ENCODE peak calls at places on chromosomes 2 and 18, in ten cellular contexts. M is A673; Y is CD8-positive, alpha-beta T cell; O is adrenal gland; Z is transverse colon; Q is Peyer's patch; R is NT2/D1; A is BE2C; H is heart left ventricle; G is neuronal stem cell. N is an unnamed sample.

GRCh38 chr2:27054721-27055120 is 3.3 kb downstream of the AGBL5 start:
- DNase-seq in M (no peak), Y (no peak), O (no peak), Z (no peak), Q (no peak), R (no peak), A (no peak), H (no peak), G (no peak), N (no peak)

GRCh38 chr2:113257511-113258264 is 21.0 kb downstream of the PAX8 start:
- DNase-seq in M (no peak), Y (no peak), O (no peak), Z (no peak), Q (no peak), R (no peak), A (no peak), H (no peak), G (no peak), N (no peak)

GRCh38 chr2:1238571-1239138 is 174.6 kb upstream of the TPO start:
- DNase-seq in M (no peak), Y (no peak), O (no peak), Z (no peak), Q (no peak), R (no peak), A (no peak), H (no peak), G (no peak), N (no peak)

GRCh38 chr2:147665035-147665434 is 179.8 kb upstream of the ACVR2A start:
- DNase-seq in M (no peak), Y (no peak), O (peak; percentile 13), Z (no peak), Q (no peak), R (no peak), A (no peak), H (no peak), G (no peak), N (peak; percentile 72)

GRCh38 chr2:66574701-66575624 is 140.0 kb downstream of the MEIS1 start:
- DNase-seq in M (peak; percentile 97), Y (no peak), O (peak; percentile 90), Z (peak; percentile 44), Q (no peak), R (no peak), A (peak; percentile 67), H (peak; percentile 46), G (peak; percentile 87), N (peak; percentile 66)

GRCh38 chr2:127175821-127176354 is 44.2 kb downstream of the CYP27C1 start:
- DNase-seq in M (no peak), Y (no peak), O (no peak), Z (peak; percentile 22), Q (no peak), R (no peak), A (no peak), H (no peak), G (no peak), N (no peak)

GRCh38 chr2:189276277-189276676 is 96.7 kb upstream of the COL5A2 start:
- DNase-seq in M (peak; percentile 53), Y (no peak), O (no peak), Z (no peak), Q (no peak), R (no peak), A (no peak), H (no peak), G (no peak), N (peak; percentile 87)

GRCh38 chr2:179511105-179511504 is 246.5 kb upstream of the SESTD1 start:
- DNase-seq in M (no peak), Y (no peak), O (no peak), Z (no peak), Q (no peak), R (no peak), A (no peak), H (no peak), G (no peak), N (no peak)

GRCh38 chr2:125004091-125004800 is 979.2 kb downstream of the CNTNAP5 start:
- DNase-seq in M (no peak), Y (no peak), O (no peak), Z (no peak), Q (no peak), R (no peak), A (no peak), H (no peak), G (no peak), N (peak; percentile 13)

GRCh38 chr2:158998486-158999248 is 30.2 kb downstream of the TANC1 start:
- DNase-seq in M (peak; percentile 31), Y (no peak), O (peak; percentile 83), Z (no peak), Q (no peak), R (no peak), A (no peak), H (no peak), G (no peak), N (peak; percentile 34)

GRCh38 chr2:143682643-143683042 is 553.4 kb downstream of the ARHGAP15 start:
- DNase-seq in M (no peak), Y (no peak), O (no peak), Z (no peak), Q (no peak), R (no peak), A (no peak), H (no peak), G (no peak), N (no peak)

GRCh38 chr2:120873958-120874357 is 138.3 kb downstream of the GLI2 start:
- DNase-seq in M (no peak), Y (no peak), O (no peak), Z (no peak), Q (no peak), R (no peak), A (no peak), H (peak; percentile 51), G (no peak), N (no peak)

GRCh38 chr18:50956116-50956515 is 11.7 kb upstream of the ELAC1 start:
- DNase-seq in M (no peak), Y (no peak), O (no peak), Z (no peak), Q (no peak), R (no peak), A (no peak), H (no peak), G (no peak), N (peak; percentile 8)

GRCh38 chr2:26623541-26624497 is 17.3 kb downstream of the CIB4 start:
- DNase-seq in M (no peak), Y (no peak), O (peak; percentile 86), Z (no peak), Q (no peak), R (no peak), A (peak; percentile 44), H (no peak), G (no peak), N (no peak)

DNA sequence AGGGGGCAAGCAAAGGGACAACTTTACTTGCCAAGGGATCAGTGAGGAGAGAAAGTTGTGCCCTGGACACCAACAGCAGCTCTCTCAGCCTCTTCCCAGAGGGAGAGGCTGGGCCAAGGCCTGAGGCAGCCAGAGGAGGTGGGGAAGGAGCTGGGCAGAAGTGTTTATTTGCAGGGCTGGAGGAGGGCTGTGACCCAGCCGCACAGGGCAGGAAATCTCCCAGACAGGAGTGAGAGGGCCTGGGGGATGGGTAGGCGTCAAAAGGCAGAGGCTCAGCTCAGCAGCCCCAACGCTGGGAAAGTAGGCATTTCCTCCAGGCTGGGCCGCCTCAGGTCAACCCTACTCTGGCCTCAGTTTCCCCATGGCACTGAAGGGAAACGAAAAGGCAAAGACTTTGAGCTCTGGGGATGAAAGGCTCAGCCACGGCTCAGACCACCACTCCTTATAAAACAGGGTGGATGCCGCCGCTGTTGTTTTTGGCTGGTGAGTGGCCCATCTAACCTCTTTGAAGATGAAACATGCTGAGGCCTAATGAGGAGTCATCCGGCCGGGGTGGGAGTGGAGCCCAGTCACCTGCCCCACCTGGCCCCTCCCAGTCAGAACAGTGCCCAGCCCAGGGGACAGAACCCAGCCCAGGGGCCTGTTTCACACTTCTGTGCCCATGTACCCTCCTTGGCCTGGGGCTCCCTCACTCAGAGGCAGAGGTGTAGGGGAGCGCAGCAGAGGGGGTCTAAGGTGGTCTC is 21.9 kb upstream of the SEMA4C start:
- DNase-seq in M (no peak), Y (peak; percentile 45), O (no peak), Z (no peak), Q (no peak), R (no peak), A (no peak), H (peak; percentile 60), G (no peak), N (no peak)
- H3K36me3 ChIP-seq in M (no peaks in the 10 kb centered on the region), Y (no peaks in the 10 kb centered on the region), O (no peaks in the 10 kb centered on the region), Z (no peaks in the 10 kb centered on the region), Q (no peaks in the 10 kb centered on the region), R (no peaks in the 10 kb centered on the region), A (no peaks in the 10 kb centered on the region), H (no peaks in the 10 kb centered on the region), G (no peaks in the 10 kb centered on the region), N (no peaks in the 10 kb centered on the region)

GRCh38 chr18:13382683-13382989 is 164.1 kb downstream of the LDLRAD4 start:
- DNase-seq in M (no peak), Y (no peak), O (no peak), Z (no peak), Q (no peak), R (no peak), A (no peak), H (no peak), G (no peak), N (no peak)
- H3K4me1 ChIP-seq in M (peaks cover 9% of the 10 kb centered on the region), Y (peaks cover 50% of the 10 kb centered on the region), O (peaks cover 38% of the 10 kb centered on the region), Z (peaks cover 12% of the 10 kb centered on the region), Q (peaks cover 34% of the 10 kb centered on the region), R (peaks cover 3% of the 10 kb centered on the region), A (no peaks in the 10 kb centered on the region), H (peaks cover 73% of the 10 kb centered on the region), G (peaks cover 9% of the 10 kb centered on the region), N (no peaks in the 10 kb centered on the region)

DNA sequence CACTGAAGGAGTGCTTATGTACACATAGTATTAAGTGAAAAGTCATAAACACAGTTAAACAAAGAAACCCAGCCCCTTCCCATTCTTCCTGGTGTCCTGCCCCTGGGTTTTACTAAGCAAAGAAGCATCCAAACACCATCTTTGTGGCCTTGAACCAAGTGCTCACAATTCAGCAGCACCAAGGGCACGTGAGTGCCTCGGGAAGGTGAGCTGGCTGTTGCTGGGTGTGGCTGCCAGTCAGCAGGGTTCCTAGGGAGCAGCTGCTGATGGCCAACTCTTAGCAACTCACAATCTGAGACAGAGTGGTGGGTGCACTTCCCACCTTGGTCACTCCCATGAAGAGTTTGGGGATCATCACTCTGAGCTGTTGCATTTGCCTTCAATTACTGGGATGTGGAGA is 97.7 kb upstream of the PGAP1 start:
- DNase-seq in M (no peak), Y (no peak), O (no peak), Z (peak; percentile 19), Q (no peak), R (no peak), A (no peak), H (no peak), G (no peak), N (no peak)
- H3K36me3 ChIP-seq in M (no peaks in the 10 kb centered on the region), Y (peaks cover 42% of the 10 kb centered on the region), O (peaks cover 9% of the 10 kb centered on the region), Z (no peaks in the 10 kb centered on the region), Q (no peaks in the 10 kb centered on the region), R (no peaks in the 10 kb centered on the region), A (no peaks in the 10 kb centered on the region), H (peaks cover 9% of the 10 kb centered on the region), G (no peaks in the 10 kb centered on the region), N (no peaks in the 10 kb centered on the region)

DNA sequence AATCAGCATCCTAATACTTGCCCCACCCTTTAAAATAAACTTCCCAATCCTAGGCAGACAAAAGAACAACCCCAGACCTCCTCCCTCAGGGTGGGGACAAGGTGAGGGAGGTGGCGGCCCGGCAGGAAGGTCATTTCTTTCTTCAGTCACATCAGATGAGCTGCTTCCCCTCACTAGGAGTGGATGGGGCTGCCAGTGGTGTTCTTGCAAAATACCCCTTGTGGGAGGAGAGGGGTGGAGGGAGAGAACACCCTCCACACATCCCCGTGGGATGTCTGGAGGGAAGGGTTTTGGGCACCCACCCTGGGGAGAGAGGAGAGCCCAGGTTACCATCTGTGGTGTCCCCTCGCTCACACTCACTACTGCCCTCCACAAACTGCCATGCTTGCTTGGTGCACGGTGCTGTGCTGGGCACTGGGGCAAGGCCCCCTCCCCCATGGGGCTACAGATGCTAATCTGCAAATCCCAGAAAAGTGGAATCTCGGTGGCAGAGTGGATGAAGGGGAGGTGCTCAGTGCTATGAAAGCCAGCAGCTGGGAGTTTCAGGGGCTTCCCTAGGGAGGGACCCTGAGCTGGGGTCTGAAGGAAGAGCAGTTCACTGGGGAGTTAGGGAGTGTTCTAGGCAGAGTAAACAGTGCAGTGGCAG is 63.9 kb downstream of the ODC1 start:
- DNase-seq in M (no peak), Y (no peak), O (no peak), Z (no peak), Q (no peak), R (no peak), A (no peak), H (no peak), G (no peak), N (no peak)
- H3K4me1 ChIP-seq in M (peaks cover 15% of the 10 kb centered on the region), Y (peaks cover 95% of the 10 kb centered on the region), O (peaks cover 10% of the 10 kb centered on the region), Z (peaks cover 17% of the 10 kb centered on the region), Q (peaks cover 44% of the 10 kb centered on the region), R (peaks cover 20% of the 10 kb centered on the region), A (peaks cover 40% of the 10 kb centered on the region), H (peaks cover 58% of the 10 kb centered on the region), G (peaks cover 13% of the 10 kb centered on the region), N (peaks cover 19% of the 10 kb centered on the region)